ENCODE peak calls at places on chromosomes 6 and 20, in seven cellular contexts. Q, T, U, C, F, O and I are unnamed samples.

GRCh38 chr6:140071601-140072062 is 697.2 kb upstream of the CITED2 start:
- DNase-seq in C (no peak), O (peak; percentile 99), U (no peak), F (no peak), Q (no peak), T (peak; percentile 77), I (no peak)

GRCh38 chr6:143505537-143505936 is 6.0 kb downstream of the FUCA2 start:
- DNase-seq in C (no peak), O (no peak), T (no peak), U (no peak), Q (no peak), F (no peak), I (no peak)

GRCh38 chr20:41697861-41698559 is 79.8 kb upstream of the CHD6 start:
- DNase-seq in U (peak; percentile 33), C (no peak), T (no peak), Q (no peak), O (no peak), F (no peak), I (peak; percentile 46)

GRCh38 chr20:58702161-58702510 is 9.5 kb downstream of the NPEPL1 start:
- DNase-seq in Q (no peak), U (no peak), O (no peak), C (no peak), T (no peak), F (no peak), I (no peak)

GRCh38 chr20:25238319-25239037 is 9.4 kb upstream of the PYGB start:
- DNase-seq in U (no peak), C (no peak), T (no peak), Q (no peak), O (no peak), F (no peak), I (peak; percentile 72)

GRCh38 chr20:13464702-13465101 is 174.0 kb downstream of the TASP1 start:
- DNase-seq in O (no peak), F (no peak), C (no peak), Q (no peak), T (no peak), U (no peak), I (no peak)

GRCh38 chr6:159646731-159647130 is 46.3 kb downstream of the SOD2 start:
- DNase-seq in C (no peak), U (no peak), T (no peak), Q (no peak), F (no peak), O (peak; percentile 24), I (no peak)

GRCh38 chr6:35016417-35017221 is 124.5 kb downstream of the TCP11 start:
- DNase-seq in O (no peak), Q (no peak), U (no peak), C (no peak), T (no peak), F (no peak), I (no peak)

GRCh38 chr20:57702091-57702490 is 7.7 kb downstream of the PMEPA1 start:
- DNase-seq in U (no peak), Q (no peak), F (no peak), T (no peak), C (no peak), O (no peak), I (no peak)

GRCh38 chr20:47727170-47727880 is 58.0 kb downstream of the SULF2 start:
- DNase-seq in F (peak; percentile 100), Q (peak; percentile 60), O (no peak), C (peak; percentile 41), U (no peak), T (no peak), I (no peak)

GRCh38 chr6:14711056-14711703 is 534.7 kb upstream of the JARID2 start:
- DNase-seq in F (peak; percentile 15), O (peak; percentile 72), U (no peak), Q (peak; percentile 77), T (no peak), C (no peak), I (peak; percentile 43)

GRCh38 chr6:5752282-5752681 is 254.4 kb downstream of the NRN1 start:
- DNase-seq in C (no peak), O (peak; percentile 60), F (no peak), U (no peak), Q (no peak), T (peak; percentile 73), I (peak; percentile 60)

GRCh38 chr20:11724112-11724511 is 193.6 kb upstream of the BTBD3 start:
- DNase-seq in O (no peak), T (no peak), U (no peak), F (no peak), Q (no peak), C (no peak), I (no peak)

GRCh38 chr6:2651966-2652365 is 98.8 kb downstream of the MYLK4 start:
- DNase-seq in C (no peak), Q (no peak), O (no peak), U (no peak), F (no peak), T (no peak), I (no peak)

GRCh38 chr20:53146201-53146891 is 174.2 kb downstream of the TSHZ2 start:
- DNase-seq in U (no peak), O (no peak), Q (peak; percentile 63), T (no peak), F (no peak), C (no peak), I (no peak)

GRCh38 chr6:55320691-55321086 is 6.6 kb upstream of the GFRAL start:
- DNase-seq in O (no peak), F (no peak), T (no peak), Q (no peak), U (no peak), C (no peak), I (no peak)

GRCh38 chr6:158021814-158022748 is 40.4 kb downstream of the SYNJ2 start:
- DNase-seq in O (no peak), Q (no peak), U (no peak), C (no peak), F (no peak), T (no peak), I (no peak)

GRCh38 chr6:129031051-129031599 is 148.2 kb downstream of the LAMA2 start:
- DNase-seq in O (peak; percentile 90), Q (no peak), C (no peak), F (no peak), T (peak; percentile 21), U (no peak), I (no peak)

GRCh38 chr6:3414704-3415453 is 42.0 kb downstream of the SLC22A23 start:
- DNase-seq in C (no peak), Q (no peak), O (no peak), F (no peak), T (no peak), U (no peak), I (no peak)

GRCh38 chr6:100177956-100178355 is 183.9 kb upstream of the MCHR2 start:
- DNase-seq in Q (no peak), T (no peak), C (no peak), O (no peak), U (no peak), F (no peak), I (no peak)

GRCh38 chr20:23655551-23656211 is 17.9 kb upstream of the CST3 start:
- DNase-seq in U (no peak), C (no peak), F (no peak), O (no peak), Q (no peak), T (no peak), I (no peak)

GRCh38 chr6:3796396-3796795 is 44.9 kb upstream of the PXDC1 start:
- DNase-seq in Q (no peak), C (no peak), F (no peak), U (no peak), O (no peak), T (no peak), I (no peak)

GRCh38 chr20:20423117-20423516 is 55.2 kb downstream of the INSM1 start:
- DNase-seq in Q (no peak), T (no peak), C (no peak), U (no peak), F (no peak), O (no peak), I (no peak)

GRCh38 chr20:48722737-48723191 is 105.0 kb downstream of the PREX1 start:
- DNase-seq in T (no peak), U (no peak), C (no peak), Q (no peak), F (no peak), O (no peak), I (no peak)

GRCh38 chr6:45835725-45836437 is 179.8 kb downstream of the CLIC5 start:
- DNase-seq in C (no peak), F (no peak), Q (no peak), U (no peak), O (no peak), T (no peak), I (no peak)

GRCh38 chr6:112298816-112299281 is 44.5 kb upstream of the LAMA4 start:
- DNase-seq in Q (no peak), U (no peak), O (peak; percentile 72), F (no peak), T (peak; percentile 86), C (no peak), I (no peak)

GRCh38 chr6:163793584-163793983 is 379.1 kb downstream of the QKI start:
- DNase-seq in Q (peak; percentile 52), U (no peak), F (no peak), C (no peak), T (peak; percentile 46), O (peak; percentile 28), I (no peak)

GRCh38 chr6:3343089-3343901 is 84.5 kb downstream of the PSMG4 start:
- DNase-seq in O (no peak), C (no peak), U (no peak), F (no peak), Q (no peak), T (no peak), I (no peak)

GRCh38 chr6:36677059-36677749 is 1.3 kb upstream of the CDKN1A start:
- DNase-seq in Q (no peak), T (no peak), C (no peak), F (no peak), U (no peak), O (no peak), I (no peak)

GRCh38 chr6:136158398-136158797 is 91.7 kb downstream of the MTFR2 start:
- DNase-seq in U (no peak), Q (no peak), F (no peak), T (no peak), C (no peak), O (no peak), I (no peak)

GRCh38 chr20:46057856-46058655 is 29.0 kb downstream of the SLC12A5 start:
- DNase-seq in F (peak; percentile 37), C (no peak), T (no peak), U (no peak), Q (no peak), O (no peak), I (no peak)

GRCh38 chr6:154410619-154411044 is 54.0 kb upstream of the IPCEF1 start:
- DNase-seq in F (no peak), Q (peak; percentile 57), O (peak; percentile 96), C (no peak), T (peak; percentile 98), U (peak; percentile 72), I (peak; percentile 29)

GRCh38 chr6:116060572-116061283 is at the start of gene FRK:
- DNase-seq in F (no peak), O (no peak), T (no peak), Q (no peak), U (no peak), C (no peak), I (no peak)

GRCh38 chr6:52201046-52201445 is 14.9 kb downstream of the IL17A start:
- DNase-seq in Q (no peak), O (no peak), U (no peak), F (no peak), C (no peak), T (no peak), I (no peak)

GRCh38 chr20:5088688-5089087 is 31.1 kb downstream of the PCNA start:
- DNase-seq in O (no peak), F (no peak), U (no peak), T (no peak), Q (no peak), C (no peak), I (no peak)